ENCODE peak calls at places on chromosomes 4 and X, in five cellular contexts. One of them, this sample, is unnamed.

GRCh38 chrX:2712428-2712827 is 21.3 kb downstream of the CD99 start:
- DNase-seq in germinal center: no peak
- DNase-seq in kidney epithelial cell: no peak
- DNase-seq in cardiac fibroblast: no peak
- DNase-seq in EL: no peak
- DNase-seq in this sample: no peak

GRCh38 chr4:158535130-158535614 is 13.5 kb downstream of the RXFP1 start:
- DNase-seq in germinal center: no peak
- DNase-seq in cardiac fibroblast: peak
- DNase-seq in kidney epithelial cell: peak
- DNase-seq in EL: peak
- DNase-seq in this sample: peak

GRCh38 chrX:154655786-154656185 is 2.4 kb upstream of the CTAG2 start:
- DNase-seq in germinal center: no peak
- DNase-seq in EL: no peak
- DNase-seq in kidney epithelial cell: no peak
- DNase-seq in cardiac fibroblast: no peak
- DNase-seq in this sample: no peak

GRCh38 chr4:99185581-99185980 is 33.5 kb downstream of the ADH6 start:
- DNase-seq in germinal center: no peak
- DNase-seq in EL: no peak
- DNase-seq in cardiac fibroblast: no peak
- DNase-seq in kidney epithelial cell: no peak
- DNase-seq in this sample: no peak

GRCh38 chr4:128675083-128675482 is 134.4 kb upstream of the JADE1 start:
- DNase-seq in germinal center: peak
- DNase-seq in cardiac fibroblast: no peak
- DNase-seq in EL: no peak
- DNase-seq in kidney epithelial cell: no peak
- DNase-seq in this sample: no peak

GRCh38 chrX:1397441-1397840 is 5.5 kb upstream of the SLC25A6 start:
- DNase-seq in cardiac fibroblast: no peak
- DNase-seq in kidney epithelial cell: no peak
- DNase-seq in EL: no peak
- DNase-seq in germinal center: no peak
- DNase-seq in this sample: no peak

GRCh38 chr4:89438102-89438831 is 130.7 kb upstream of the GPRIN3 start:
- DNase-seq in EL: peak
- DNase-seq in cardiac fibroblast: peak
- DNase-seq in kidney epithelial cell: no peak
- DNase-seq in germinal center: peak
- DNase-seq in this sample: no peak

GRCh38 chrX:23980063-23980462 is 46.9 kb downstream of the KLHL15 start:
- DNase-seq in germinal center: no peak
- DNase-seq in kidney epithelial cell: no peak
- DNase-seq in EL: no peak
- DNase-seq in cardiac fibroblast: no peak
- DNase-seq in this sample: no peak

GRCh38 chr4:121898150-121898549 is 27.9 kb upstream of the BBS7 start:
- DNase-seq in cardiac fibroblast: no peak
- DNase-seq in germinal center: no peak
- DNase-seq in EL: no peak
- DNase-seq in kidney epithelial cell: no peak
- DNase-seq in this sample: no peak

GRCh38 chr4:140281828-140282227 is 91.6 kb upstream of the SCOC start:
- DNase-seq in germinal center: no peak
- DNase-seq in kidney epithelial cell: no peak
- DNase-seq in EL: no peak
- DNase-seq in cardiac fibroblast: peak
- DNase-seq in this sample: no peak

GRCh38 chr4:27181672-27182071 is 321.0 kb downstream of the STIM2 start:
- DNase-seq in kidney epithelial cell: no peak
- DNase-seq in cardiac fibroblast: no peak
- DNase-seq in germinal center: no peak
- DNase-seq in EL: no peak
- DNase-seq in this sample: no peak

GRCh38 chrX:4240541-4241194 is 527.2 kb upstream of the PRKX start:
- DNase-seq in kidney epithelial cell: no peak
- DNase-seq in cardiac fibroblast: no peak
- DNase-seq in EL: no peak
- DNase-seq in germinal center: no peak
- DNase-seq in this sample: no peak

GRCh38 chrX:20266810-20267598 is at the start of gene RPS6KA3:
- DNase-seq in cardiac fibroblast: peak
- DNase-seq in EL: peak
- DNase-seq in kidney epithelial cell: peak
- DNase-seq in germinal center: peak
- DNase-seq in this sample: peak

GRCh38 chr4:80507507-80507906 is 172.0 kb downstream of the CFAP299 start:
- DNase-seq in EL: no peak
- DNase-seq in germinal center: peak
- DNase-seq in cardiac fibroblast: no peak
- DNase-seq in kidney epithelial cell: no peak
- DNase-seq in this sample: no peak

GRCh38 chr4:107734120-107734519 is 14.1 kb upstream of the PAPSS1 start:
- DNase-seq in kidney epithelial cell: no peak
- DNase-seq in cardiac fibroblast: no peak
- DNase-seq in EL: no peak
- DNase-seq in germinal center: no peak
- DNase-seq in this sample: no peak

GRCh38 chr4:52780206-52780605 is 29.0 kb upstream of the ERVMER34-1 start:
- DNase-seq in cardiac fibroblast: peak
- DNase-seq in kidney epithelial cell: no peak
- DNase-seq in germinal center: no peak
- DNase-seq in EL: peak
- DNase-seq in this sample: no peak

GRCh38 chrX:131288738-131289511 is at the start of gene IGSF1:
- DNase-seq in EL: no peak
- DNase-seq in kidney epithelial cell: peak
- DNase-seq in cardiac fibroblast: peak
- DNase-seq in germinal center: no peak
- DNase-seq in this sample: no peak

GRCh38 chr4:81030617-81031388 is at the start of gene BMP3:
- DNase-seq in EL: peak
- DNase-seq in kidney epithelial cell: no peak
- DNase-seq in germinal center: peak
- DNase-seq in cardiac fibroblast: peak
- DNase-seq in this sample: peak

GRCh38 chrX:7432901-7433300 is 284.9 kb upstream of the PUDP start:
- DNase-seq in germinal center: no peak
- DNase-seq in kidney epithelial cell: no peak
- DNase-seq in cardiac fibroblast: no peak
- DNase-seq in EL: no peak
- DNase-seq in this sample: no peak

GRCh38 chrX:23554304-23554703 is 113.0 kb upstream of the PRDX4 start:
- DNase-seq in cardiac fibroblast: peak
- DNase-seq in kidney epithelial cell: peak
- DNase-seq in EL: peak
- DNase-seq in germinal center: no peak
- DNase-seq in this sample: peak

GRCh38 chrX:19876962-19877361 is 10.4 kb downstream of the SH3KBP1 start:
- DNase-seq in cardiac fibroblast: no peak
- DNase-seq in kidney epithelial cell: no peak
- DNase-seq in EL: no peak
- DNase-seq in germinal center: no peak
- DNase-seq in this sample: no peak

GRCh38 chr4:93829531-93830089 is 1.1 kb downstream of the ATOH1 start:
- DNase-seq in cardiac fibroblast: no peak
- DNase-seq in germinal center: no peak
- DNase-seq in kidney epithelial cell: no peak
- DNase-seq in EL: no peak
- DNase-seq in this sample: no peak

GRCh38 chr4:113452868-113453620 is 308.5 kb downstream of the CAMK2D start:
- DNase-seq in kidney epithelial cell: no peak
- DNase-seq in cardiac fibroblast: peak
- DNase-seq in EL: no peak
- DNase-seq in germinal center: no peak
- DNase-seq in this sample: peak

GRCh38 chrX:23292979-23293651 is 41.5 kb upstream of the PTCHD1 start:
- DNase-seq in germinal center: no peak
- DNase-seq in kidney epithelial cell: peak
- DNase-seq in EL: peak
- DNase-seq in cardiac fibroblast: no peak
- DNase-seq in this sample: peak

GRCh38 chr4:30511751-30512150 is 208.4 kb upstream of the PCDH7 start:
- DNase-seq in cardiac fibroblast: no peak
- DNase-seq in EL: no peak
- DNase-seq in kidney epithelial cell: no peak
- DNase-seq in germinal center: no peak
- DNase-seq in this sample: no peak

GRCh38 chr4:26432419-26432818 is 57.9 kb downstream of the CCKAR start:
- DNase-seq in cardiac fibroblast: no peak
- DNase-seq in germinal center: no peak
- DNase-seq in EL: no peak
- DNase-seq in kidney epithelial cell: no peak
- DNase-seq in this sample: no peak

GRCh38 chr4:54658321-54659093 is 750 bp downstream of the KIT start:
- DNase-seq in cardiac fibroblast: peak
- DNase-seq in germinal center: peak
- DNase-seq in kidney epithelial cell: no peak
- DNase-seq in EL: peak
- DNase-seq in this sample: peak

GRCh38 chr4:20337261-20337664 is 85.6 kb downstream of the SLIT2 start:
- DNase-seq in kidney epithelial cell: no peak
- DNase-seq in cardiac fibroblast: no peak
- DNase-seq in EL: peak
- DNase-seq in germinal center: no peak
- DNase-seq in this sample: peak

GRCh38 chr4:153408932-153409331 is 57.2 kb upstream of the TMEM131L start:
- DNase-seq in germinal center: no peak
- DNase-seq in cardiac fibroblast: no peak
- DNase-seq in kidney epithelial cell: no peak
- DNase-seq in EL: peak
- DNase-seq in this sample: no peak

GRCh38 chrX:5681159-5681558 is 547.5 kb downstream of the NLGN4X start:
- DNase-seq in EL: no peak
- DNase-seq in kidney epithelial cell: no peak
- DNase-seq in cardiac fibroblast: no peak
- DNase-seq in germinal center: peak
- DNase-seq in this sample: no peak

GRCh38 chrX:1658083-1658463 is 43.2 kb downstream of the ASMT start:
- DNase-seq in EL: no peak
- DNase-seq in kidney epithelial cell: no peak
- DNase-seq in cardiac fibroblast: no peak
- DNase-seq in germinal center: no peak
- DNase-seq in this sample: no peak

This sample was measured in kidney glomerular epithelial cell.